ENCODE peak calls at places on chromosomes 4 and X, in ten cellular contexts. One of them, this sample, is unnamed. For H3K9me3, the result is how much of the 10 kb centered on the place peaks cover.

GRCh38 chr4:23819041-23819511 is 70.8 kb downstream of the PPARGC1A start:
- DNase-seq in A549: no peak
- DNase-seq in transverse colon: no peak
- DNase-seq in stomach: no peak
- DNase-seq in HepG2: no peak
- DNase-seq in K562: no peak
- DNase-seq in tibial nerve: no peak
- DNase-seq in ovary: no peak
- DNase-seq in upper lobe of left lung: no peak
- DNase-seq in SK-N-SH: no peak
- DNase-seq in this sample: no peak

GRCh38 chr4:148373093-148373492 is 69.1 kb downstream of the NR3C2 start:
- DNase-seq in transverse colon: no peak
- DNase-seq in stomach: no peak
- DNase-seq in SK-N-SH: no peak
- DNase-seq in upper lobe of left lung: no peak
- DNase-seq in HepG2: no peak
- DNase-seq in ovary: no peak
- DNase-seq in tibial nerve: no peak
- DNase-seq in A549: no peak
- DNase-seq in K562: no peak
- DNase-seq in this sample: no peak

GRCh38 chrX:70231666-70232065 is 2.8 kb upstream of the AWAT1 start:
- DNase-seq in stomach: no peak
- DNase-seq in upper lobe of left lung: no peak
- DNase-seq in SK-N-SH: no peak
- DNase-seq in tibial nerve: no peak
- DNase-seq in HepG2: no peak
- DNase-seq in K562: peak
- DNase-seq in ovary: no peak
- DNase-seq in transverse colon: no peak
- DNase-seq in A549: no peak
- DNase-seq in this sample: no peak

GRCh38 chr4:147546341-147546740 is 65.4 kb downstream of the EDNRA start:
- DNase-seq in transverse colon: no peak
- DNase-seq in upper lobe of left lung: no peak
- DNase-seq in A549: peak
- DNase-seq in HepG2: no peak
- DNase-seq in tibial nerve: no peak
- DNase-seq in ovary: no peak
- DNase-seq in stomach: no peak
- DNase-seq in SK-N-SH: no peak
- DNase-seq in K562: no peak
- DNase-seq in this sample: no peak

GRCh38 chr4:21882050-21882839 is 66.3 kb downstream of the KCNIP4 start:
- DNase-seq in transverse colon: no peak
- DNase-seq in stomach: no peak
- DNase-seq in tibial nerve: no peak
- DNase-seq in ovary: no peak
- DNase-seq in upper lobe of left lung: no peak
- DNase-seq in K562: no peak
- DNase-seq in HepG2: no peak
- DNase-seq in SK-N-SH: no peak
- DNase-seq in A549: no peak
- DNase-seq in this sample: no peak

GRCh38 chrX:56764153-56764974 is 35.3 kb downstream of the NBDY start:
- DNase-seq in K562: peak
- DNase-seq in ovary: peak
- DNase-seq in HepG2: peak
- DNase-seq in SK-N-SH: peak
- DNase-seq in upper lobe of left lung: peak
- DNase-seq in tibial nerve: no peak
- DNase-seq in A549: peak
- DNase-seq in transverse colon: peak
- DNase-seq in stomach: peak
- DNase-seq in this sample: no peak

GRCh38 chr4:173410106-173410505 is 11.2 kb upstream of the SCRG1 start:
- DNase-seq in tibial nerve: no peak
- DNase-seq in A549: no peak
- DNase-seq in upper lobe of left lung: no peak
- DNase-seq in ovary: no peak
- DNase-seq in transverse colon: no peak
- DNase-seq in stomach: no peak
- DNase-seq in K562: no peak
- DNase-seq in HepG2: no peak
- DNase-seq in SK-N-SH: no peak
- DNase-seq in this sample: no peak

GRCh38 chrX:33447285-33447684 is 235.9 kb upstream of the DMD start:
- DNase-seq in A549: no peak
- DNase-seq in upper lobe of left lung: no peak
- DNase-seq in HepG2: no peak
- DNase-seq in SK-N-SH: no peak
- DNase-seq in transverse colon: no peak
- DNase-seq in K562: no peak
- DNase-seq in tibial nerve: no peak
- DNase-seq in ovary: no peak
- DNase-seq in stomach: no peak
- DNase-seq in this sample: no peak

GRCh38 chrX:80808854-80809493 is 703 bp downstream of the BRWD3 start:
- DNase-seq in tibial nerve: no peak
- DNase-seq in upper lobe of left lung: no peak
- DNase-seq in K562: no peak
- DNase-seq in A549: peak
- DNase-seq in SK-N-SH: peak
- DNase-seq in HepG2: no peak
- DNase-seq in ovary: peak
- DNase-seq in transverse colon: peak
- DNase-seq in stomach: no peak
- DNase-seq in this sample: no peak

GRCh38 chr4:113677333-113677732 is 84.2 kb downstream of the CAMK2D start:
- DNase-seq in K562: no peak
- DNase-seq in tibial nerve: no peak
- DNase-seq in transverse colon: no peak
- DNase-seq in upper lobe of left lung: no peak
- DNase-seq in SK-N-SH: no peak
- DNase-seq in ovary: no peak
- DNase-seq in stomach: no peak
- DNase-seq in A549: no peak
- DNase-seq in HepG2: no peak
- DNase-seq in this sample: no peak

GRCh38 chrX:133606990-133607389 is 191.7 kb upstream of the GPC4 start:
- DNase-seq in stomach: no peak
- DNase-seq in transverse colon: no peak
- DNase-seq in upper lobe of left lung: no peak
- DNase-seq in K562: no peak
- DNase-seq in ovary: no peak
- DNase-seq in HepG2: no peak
- DNase-seq in tibial nerve: no peak
- DNase-seq in A549: no peak
- DNase-seq in SK-N-SH: no peak
- DNase-seq in this sample: no peak

GRCh38 chr4:22490718-22491330 is 25.0 kb downstream of the ADGRA3 start:
- DNase-seq in A549: no peak
- DNase-seq in transverse colon: peak
- DNase-seq in stomach: no peak
- DNase-seq in tibial nerve: no peak
- DNase-seq in HepG2: peak
- DNase-seq in upper lobe of left lung: no peak
- DNase-seq in ovary: no peak
- DNase-seq in SK-N-SH: no peak
- DNase-seq in K562: no peak
- DNase-seq in this sample: no peak

GRCh38 chrX:274904-275475 is 6.2 kb upstream of the PLCXD1 start:
- DNase-seq in SK-N-SH: no peak
- DNase-seq in upper lobe of left lung: no peak
- DNase-seq in tibial nerve: no peak
- DNase-seq in K562: no peak
- DNase-seq in A549: no peak
- DNase-seq in HepG2: peak
- DNase-seq in stomach: peak
- DNase-seq in transverse colon: peak
- DNase-seq in ovary: no peak
- DNase-seq in this sample: peak

GRCh38 chr4:57544811-57545654 is 434.8 kb upstream of the IGFBP7 start:
- DNase-seq in upper lobe of left lung: no peak
- DNase-seq in SK-N-SH: no peak
- DNase-seq in stomach: no peak
- DNase-seq in A549: no peak
- DNase-seq in HepG2: no peak
- DNase-seq in K562: no peak
- DNase-seq in tibial nerve: no peak
- DNase-seq in ovary: no peak
- DNase-seq in transverse colon: no peak
- DNase-seq in this sample: no peak

GRCh38 chrX:67636532-67636931 is 92.7 kb downstream of the AR start:
- DNase-seq in tibial nerve: no peak
- DNase-seq in upper lobe of left lung: no peak
- DNase-seq in SK-N-SH: no peak
- DNase-seq in A549: no peak
- DNase-seq in transverse colon: no peak
- DNase-seq in K562: no peak
- DNase-seq in HepG2: no peak
- DNase-seq in ovary: no peak
- DNase-seq in stomach: no peak
- DNase-seq in this sample: no peak

GRCh38 chrX:49991718-49992117 is 69.3 kb downstream of the CLCN5 start:
- DNase-seq in tibial nerve: no peak
- DNase-seq in K562: no peak
- DNase-seq in SK-N-SH: no peak
- DNase-seq in A549: no peak
- DNase-seq in transverse colon: no peak
- DNase-seq in upper lobe of left lung: no peak
- DNase-seq in stomach: no peak
- DNase-seq in ovary: no peak
- DNase-seq in HepG2: no peak
- DNase-seq in this sample: no peak

GRCh38 chr4:119394826-119395225 is 72.9 kb upstream of the FABP2 start:
- DNase-seq in tibial nerve: no peak
- DNase-seq in stomach: no peak
- DNase-seq in SK-N-SH: peak
- DNase-seq in ovary: no peak
- DNase-seq in HepG2: no peak
- DNase-seq in K562: peak
- DNase-seq in transverse colon: no peak
- DNase-seq in upper lobe of left lung: peak
- DNase-seq in A549: no peak
- DNase-seq in this sample: no peak

GRCh38 chrX:5632887-5633286 is 595.8 kb downstream of the NLGN4X start:
- DNase-seq in HepG2: no peak
- DNase-seq in tibial nerve: no peak
- DNase-seq in ovary: no peak
- DNase-seq in K562: no peak
- DNase-seq in A549: no peak
- DNase-seq in transverse colon: no peak
- DNase-seq in SK-N-SH: no peak
- DNase-seq in stomach: no peak
- DNase-seq in upper lobe of left lung: no peak
- DNase-seq in this sample: no peak

GRCh38 chrX:5632061-5632614 is 596.5 kb downstream of the NLGN4X start:
- DNase-seq in HepG2: no peak
- DNase-seq in SK-N-SH: no peak
- DNase-seq in transverse colon: no peak
- DNase-seq in K562: no peak
- DNase-seq in stomach: no peak
- DNase-seq in upper lobe of left lung: no peak
- DNase-seq in A549: no peak
- DNase-seq in tibial nerve: no peak
- DNase-seq in ovary: no peak
- DNase-seq in this sample: no peak
- TF ChIP-seq EP300 in HepG2: no peak
- TF ChIP-seq EP300 in SK-N-SH: no peak
- TF ChIP-seq EP300 in transverse colon: no peak
- TF ChIP-seq EP300 in K562: no peak
- TF ChIP-seq EP300 in stomach: no peak
- TF ChIP-seq EP300 in upper lobe of left lung: no peak
- TF ChIP-seq EP300 in A549: no peak
- TF ChIP-seq EP300 in tibial nerve: no peak
- TF ChIP-seq EP300 in ovary: no peak
- TF ChIP-seq EP300 in this sample: no peak

GRCh38 chr4:26993541-26993940 is 132.9 kb downstream of the STIM2 start:
- DNase-seq in SK-N-SH: no peak
- DNase-seq in transverse colon: no peak
- DNase-seq in tibial nerve: no peak
- DNase-seq in HepG2: no peak
- DNase-seq in ovary: no peak
- DNase-seq in K562: no peak
- DNase-seq in upper lobe of left lung: no peak
- DNase-seq in stomach: no peak
- DNase-seq in A549: no peak
- DNase-seq in this sample: no peak
- H3K4me3 ChIP-seq in SK-N-SH: no peak
- H3K4me3 ChIP-seq in transverse colon: no peak
- H3K4me3 ChIP-seq in tibial nerve: no peak
- H3K4me3 ChIP-seq in HepG2: no peak
- H3K4me3 ChIP-seq in ovary: no peak
- H3K4me3 ChIP-seq in K562: no peak
- H3K4me3 ChIP-seq in upper lobe of left lung: no peak
- H3K4me3 ChIP-seq in stomach: no peak
- H3K4me3 ChIP-seq in A549: no peak
- H3K4me3 ChIP-seq in this sample: no peak

GRCh38 chrX:115936008-115936407 is 234.5 kb upstream of the AGTR2 start:
- DNase-seq in SK-N-SH: no peak
- DNase-seq in stomach: no peak
- DNase-seq in K562: no peak
- DNase-seq in ovary: no peak
- DNase-seq in A549: no peak
- DNase-seq in HepG2: no peak
- DNase-seq in transverse colon: no peak
- DNase-seq in upper lobe of left lung: no peak
- DNase-seq in tibial nerve: no peak
- DNase-seq in this sample: no peak
- H3K9me3 ChIP-seq in SK-N-SH: under half
- H3K9me3 ChIP-seq in stomach: under half
- H3K9me3 ChIP-seq in K562: under half
- H3K9me3 ChIP-seq in ovary: under half
- H3K9me3 ChIP-seq in A549: under half
- H3K9me3 ChIP-seq in HepG2: under half
- H3K9me3 ChIP-seq in transverse colon: under half
- H3K9me3 ChIP-seq in upper lobe of left lung: under half
- H3K9me3 ChIP-seq in tibial nerve: under half
- H3K9me3 ChIP-seq in this sample: under half

DNA sequence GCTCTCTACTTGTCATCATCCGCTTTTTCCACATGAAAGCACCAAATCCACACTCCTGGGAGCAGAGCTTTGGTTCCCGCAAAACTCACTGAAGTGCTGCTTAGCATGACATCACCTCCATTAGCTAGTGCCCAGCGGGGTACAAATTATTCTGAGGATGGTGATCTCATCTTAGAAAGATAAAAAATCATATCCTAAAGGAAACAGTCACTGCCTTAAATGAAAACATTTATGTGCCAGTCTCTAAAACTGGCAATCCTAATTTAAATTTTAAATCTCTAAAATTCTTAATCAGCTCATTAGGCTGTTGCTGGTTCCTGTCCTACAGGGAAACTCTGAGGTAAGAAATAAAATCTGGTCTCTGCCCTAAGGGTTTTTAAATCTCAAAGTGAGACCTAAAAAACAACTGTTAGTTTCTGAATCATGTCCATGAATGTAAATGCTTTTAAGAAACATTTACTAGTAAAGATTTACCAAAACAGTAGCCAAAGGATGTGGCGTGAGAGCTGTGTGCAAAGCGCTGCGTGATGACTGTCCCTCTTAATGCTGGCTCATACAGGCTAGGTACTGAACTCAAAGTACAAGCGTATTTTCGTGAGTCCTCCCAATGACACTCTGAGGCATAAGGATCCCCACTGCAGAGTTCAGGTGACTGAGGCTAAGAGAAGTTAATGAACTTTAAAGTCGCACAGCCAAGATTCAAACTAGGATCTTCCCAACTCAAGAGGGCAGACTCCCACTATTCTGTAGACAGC is 4.5 kb downstream of the CASP3 start:
- DNase-seq in ovary: no peak
- DNase-seq in tibial nerve: no peak
- DNase-seq in transverse colon: no peak
- DNase-seq in upper lobe of left lung: no peak
- DNase-seq in SK-N-SH: no peak
- DNase-seq in stomach: no peak
- DNase-seq in A549: no peak
- DNase-seq in HepG2: no peak
- DNase-seq in K562: no peak
- DNase-seq in this sample: no peak
- TF ChIP-seq EP300 in ovary: no peak
- TF ChIP-seq EP300 in tibial nerve: no peak
- TF ChIP-seq EP300 in transverse colon: no peak
- TF ChIP-seq EP300 in upper lobe of left lung: no peak
- TF ChIP-seq EP300 in SK-N-SH: no peak
- TF ChIP-seq EP300 in stomach: no peak
- TF ChIP-seq EP300 in A549: no peak
- TF ChIP-seq EP300 in HepG2: no peak
- TF ChIP-seq EP300 in K562: no peak
- TF ChIP-seq EP300 in this sample: no peak